ENCODE peak calls at places on chromosome 20, in seven cellular contexts. One of them, this sample, is unnamed. For H3K36me3, the result is how much of the 10 kb centered on the place peaks cover.

GRCh38 chr20:2873747-2874041 is 413 bp downstream of the PTPRA start:
- DNase-seq in heart left ventricle: peak
- DNase-seq in cardiac muscle cell: peak
- DNase-seq in endodermal cell: peak
- DNase-seq in PC-9: no peak
- DNase-seq in fibroblast of lung: no peak
- DNase-seq in IMR-90: peak
- DNase-seq in this sample: no peak

GRCh38 chr20:7123457-7123856 is 356.0 kb downstream of the BMP2 start:
- DNase-seq in heart left ventricle: no peak
- DNase-seq in cardiac muscle cell: no peak
- DNase-seq in endodermal cell: no peak
- DNase-seq in PC-9: no peak
- DNase-seq in fibroblast of lung: no peak
- DNase-seq in IMR-90: no peak
- DNase-seq in this sample: no peak

GRCh38 chr20:10360878-10361277 is 73.1 kb downstream of the MKKS start:
- DNase-seq in heart left ventricle: no peak
- DNase-seq in cardiac muscle cell: no peak
- DNase-seq in endodermal cell: no peak
- DNase-seq in PC-9: no peak
- DNase-seq in fibroblast of lung: no peak
- DNase-seq in IMR-90: no peak
- DNase-seq in this sample: no peak

GRCh38 chr20:370151-370600 is 10.4 kb upstream of the TRIB3 start:
- DNase-seq in heart left ventricle: no peak
- DNase-seq in cardiac muscle cell: no peak
- DNase-seq in endodermal cell: no peak
- DNase-seq in PC-9: peak
- DNase-seq in fibroblast of lung: no peak
- DNase-seq in IMR-90: no peak
- DNase-seq in this sample: no peak

GRCh38 chr20:9392892-9393857 is 121.2 kb upstream of the LAMP5 start:
- DNase-seq in heart left ventricle: peak
- DNase-seq in cardiac muscle cell: peak
- DNase-seq in endodermal cell: peak
- DNase-seq in PC-9: peak
- DNase-seq in fibroblast of lung: peak
- DNase-seq in IMR-90: peak
- DNase-seq in this sample: no peak

GRCh38 chr20:34215711-34216381 is 25.4 kb upstream of the ASIP start:
- DNase-seq in heart left ventricle: peak
- DNase-seq in cardiac muscle cell: peak
- DNase-seq in endodermal cell: peak
- DNase-seq in PC-9: peak
- DNase-seq in fibroblast of lung: peak
- DNase-seq in IMR-90: peak
- DNase-seq in this sample: peak

GRCh38 chr20:9146649-9147048 is 77.8 kb downstream of the PLCB4 start:
- DNase-seq in heart left ventricle: no peak
- DNase-seq in cardiac muscle cell: no peak
- DNase-seq in endodermal cell: no peak
- DNase-seq in PC-9: no peak
- DNase-seq in fibroblast of lung: no peak
- DNase-seq in IMR-90: no peak
- DNase-seq in this sample: no peak

GRCh38 chr20:50824137-50824536 is 29.3 kb downstream of the BCAS4 start:
- DNase-seq in heart left ventricle: no peak
- DNase-seq in cardiac muscle cell: no peak
- DNase-seq in endodermal cell: no peak
- DNase-seq in PC-9: peak
- DNase-seq in fibroblast of lung: peak
- DNase-seq in IMR-90: peak
- DNase-seq in this sample: no peak

GRCh38 chr20:3980260-3981131 is 34.9 kb downstream of the RNF24 start:
- DNase-seq in heart left ventricle: no peak
- DNase-seq in cardiac muscle cell: no peak
- DNase-seq in endodermal cell: no peak
- DNase-seq in PC-9: no peak
- DNase-seq in fibroblast of lung: peak
- DNase-seq in IMR-90: peak
- DNase-seq in this sample: no peak

GRCh38 chr20:33859157-33859695 is 48.1 kb downstream of the CHMP4B start:
- DNase-seq in heart left ventricle: no peak
- DNase-seq in cardiac muscle cell: no peak
- DNase-seq in endodermal cell: no peak
- DNase-seq in PC-9: peak
- DNase-seq in fibroblast of lung: no peak
- DNase-seq in IMR-90: no peak
- DNase-seq in this sample: no peak

GRCh38 chr20:35279533-35280174 is 1.7 kb upstream of the MMP24OS start:
- DNase-seq in heart left ventricle: no peak
- DNase-seq in cardiac muscle cell: no peak
- DNase-seq in endodermal cell: no peak
- DNase-seq in PC-9: no peak
- DNase-seq in fibroblast of lung: no peak
- DNase-seq in IMR-90: no peak
- DNase-seq in this sample: no peak

GRCh38 chr20:20462185-20462584 is 94.3 kb downstream of the INSM1 start:
- DNase-seq in heart left ventricle: no peak
- DNase-seq in cardiac muscle cell: no peak
- DNase-seq in endodermal cell: no peak
- DNase-seq in PC-9: no peak
- DNase-seq in fibroblast of lung: no peak
- DNase-seq in IMR-90: no peak
- DNase-seq in this sample: no peak

GRCh38 chr20:10758446-10758845 is 84.6 kb upstream of the JAG1 start:
- DNase-seq in heart left ventricle: no peak
- DNase-seq in cardiac muscle cell: no peak
- DNase-seq in endodermal cell: no peak
- DNase-seq in PC-9: no peak
- DNase-seq in fibroblast of lung: no peak
- DNase-seq in IMR-90: peak
- DNase-seq in this sample: no peak

DNA sequence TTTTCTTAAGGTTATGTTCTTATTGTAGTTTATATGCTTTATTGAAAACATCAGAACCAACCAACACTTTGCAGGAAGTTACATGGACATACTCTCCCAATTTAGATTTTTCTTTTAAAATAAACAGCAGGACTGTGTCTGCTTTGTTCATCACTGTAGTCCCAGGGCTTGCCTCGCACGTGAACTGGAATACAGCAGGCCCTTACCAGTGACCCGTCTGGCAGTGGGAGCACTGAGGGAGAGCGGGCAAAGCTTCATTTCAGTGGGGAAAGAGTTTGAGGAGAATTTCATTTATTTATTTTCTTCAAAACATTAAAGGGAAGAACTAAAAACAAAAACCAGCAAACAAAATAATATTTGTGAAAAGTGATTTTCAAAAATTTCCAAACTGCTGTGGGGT is 230.8 kb downstream of the PAX1 start:
- DNase-seq in heart left ventricle: no peak
- DNase-seq in cardiac muscle cell: no peak
- DNase-seq in endodermal cell: no peak
- DNase-seq in PC-9: no peak
- DNase-seq in fibroblast of lung: no peak
- DNase-seq in IMR-90: no peak
- DNase-seq in this sample: no peak
- TF ChIP-seq CTCF in heart left ventricle: no peak
- TF ChIP-seq CTCF in cardiac muscle cell: no peak
- TF ChIP-seq CTCF in endodermal cell: no peak
- TF ChIP-seq CTCF in PC-9: no peak
- TF ChIP-seq CTCF in fibroblast of lung: no peak
- TF ChIP-seq CTCF in IMR-90: no peak
- TF ChIP-seq CTCF in this sample: no peak

GRCh38 chr20:23375827-23376226 is 13.8 kb downstream of the GZF1 start:
- DNase-seq in heart left ventricle: no peak
- DNase-seq in cardiac muscle cell: no peak
- DNase-seq in endodermal cell: no peak
- DNase-seq in PC-9: no peak
- DNase-seq in fibroblast of lung: no peak
- DNase-seq in IMR-90: no peak
- DNase-seq in this sample: no peak

GRCh38 chr20:23374441-23374840 is 12.5 kb downstream of the GZF1 start:
- DNase-seq in heart left ventricle: no peak
- DNase-seq in cardiac muscle cell: no peak
- DNase-seq in endodermal cell: no peak
- DNase-seq in PC-9: no peak
- DNase-seq in fibroblast of lung: no peak
- DNase-seq in IMR-90: no peak
- DNase-seq in this sample: no peak

DNA sequence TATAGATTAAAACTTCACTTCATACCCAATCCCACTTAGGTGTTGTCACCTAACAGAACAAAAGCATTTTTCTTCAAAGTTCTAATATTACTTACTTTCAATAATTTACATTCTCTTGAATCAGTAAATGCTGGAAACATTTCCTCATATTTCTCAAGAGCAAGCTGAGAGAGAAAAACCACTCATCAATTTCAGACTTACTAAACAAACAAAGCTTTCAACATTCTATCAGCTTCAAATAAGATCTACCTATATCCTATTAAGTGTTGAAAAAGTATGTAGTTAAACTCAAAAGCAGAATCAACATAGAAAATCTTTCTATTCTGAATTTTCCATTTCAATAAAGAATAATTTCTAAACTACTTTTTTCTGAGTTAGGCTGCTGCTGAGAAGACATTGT is 17.8 kb downstream of the GZF1 start:
- DNase-seq in heart left ventricle: no peak
- DNase-seq in cardiac muscle cell: no peak
- DNase-seq in endodermal cell: no peak
- DNase-seq in PC-9: no peak
- DNase-seq in fibroblast of lung: no peak
- DNase-seq in IMR-90: no peak
- DNase-seq in this sample: no peak
- H3K36me3 ChIP-seq in heart left ventricle: half or more
- H3K36me3 ChIP-seq in cardiac muscle cell: under half
- H3K36me3 ChIP-seq in endodermal cell: half or more
- H3K36me3 ChIP-seq in PC-9: under half
- H3K36me3 ChIP-seq in fibroblast of lung: under half
- H3K36me3 ChIP-seq in IMR-90: under half
- H3K36me3 ChIP-seq in this sample: under half

GRCh38 chr20:44911264-44911921 is 1.5 kb downstream of the PABPC1L start:
- DNase-seq in heart left ventricle: no peak
- DNase-seq in cardiac muscle cell: peak
- DNase-seq in endodermal cell: peak
- DNase-seq in PC-9: peak
- DNase-seq in fibroblast of lung: peak
- DNase-seq in IMR-90: peak
- DNase-seq in this sample: peak
- TF ChIP-seq CTCF in heart left ventricle: peak
- TF ChIP-seq CTCF in cardiac muscle cell: peak
- TF ChIP-seq CTCF in endodermal cell: peak
- TF ChIP-seq CTCF in PC-9: peak
- TF ChIP-seq CTCF in fibroblast of lung: no peak
- TF ChIP-seq CTCF in IMR-90: peak
- TF ChIP-seq CTCF in this sample: peak

DNA sequence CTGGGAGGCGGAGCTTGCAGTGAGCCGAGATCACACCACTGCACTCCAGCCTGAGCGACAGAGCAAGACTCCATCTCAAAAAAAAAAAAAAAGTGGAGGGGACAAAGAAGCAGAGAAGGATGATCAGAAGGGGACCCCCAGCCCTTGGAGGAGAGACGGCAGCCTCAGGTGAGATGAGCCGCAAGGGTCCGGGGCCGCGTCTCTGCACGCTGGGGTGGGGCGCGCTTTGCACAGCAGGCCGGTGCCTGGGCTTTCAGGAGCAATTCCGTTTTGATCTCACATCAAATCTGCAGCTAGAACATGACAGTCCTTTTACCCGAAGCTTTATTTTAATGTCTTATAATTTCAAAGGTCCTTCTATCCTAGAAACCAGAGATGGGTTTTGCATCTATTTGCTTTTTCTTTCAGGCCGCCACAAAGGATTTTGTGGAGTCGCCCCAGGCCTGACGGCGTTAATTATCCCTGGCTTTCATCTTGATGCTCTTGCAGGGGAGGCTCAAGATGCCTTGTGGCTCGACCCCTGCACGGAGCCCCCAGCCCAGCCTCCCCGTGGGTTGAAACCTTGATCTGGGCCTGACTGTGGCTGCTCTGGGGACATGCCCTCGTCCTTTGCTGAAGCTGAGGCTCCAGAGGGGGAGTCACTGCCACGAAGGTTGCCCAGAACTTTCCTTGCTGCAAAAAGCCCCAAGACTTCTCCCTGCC is 17.3 kb downstream of the HRH3 start:
- DNase-seq in heart left ventricle: no peak
- DNase-seq in cardiac muscle cell: no peak
- DNase-seq in endodermal cell: no peak
- DNase-seq in PC-9: no peak
- DNase-seq in fibroblast of lung: no peak
- DNase-seq in IMR-90: no peak
- DNase-seq in this sample: no peak
- H3K36me3 ChIP-seq in heart left ventricle: half or more
- H3K36me3 ChIP-seq in cardiac muscle cell: under half
- H3K36me3 ChIP-seq in endodermal cell: under half
- H3K36me3 ChIP-seq in PC-9: under half
- H3K36me3 ChIP-seq in fibroblast of lung: under half
- H3K36me3 ChIP-seq in IMR-90: under half
- H3K36me3 ChIP-seq in this sample: under half

GRCh38 chr20:47865451-47865850 is 80.2 kb upstream of the SULF2 start:
- DNase-seq in heart left ventricle: no peak
- DNase-seq in cardiac muscle cell: no peak
- DNase-seq in endodermal cell: no peak
- DNase-seq in PC-9: no peak
- DNase-seq in fibroblast of lung: no peak
- DNase-seq in IMR-90: no peak
- DNase-seq in this sample: no peak

GRCh38 chr20:47868744-47869143 is 83.5 kb upstream of the SULF2 start:
- DNase-seq in heart left ventricle: no peak
- DNase-seq in cardiac muscle cell: no peak
- DNase-seq in endodermal cell: no peak
- DNase-seq in PC-9: no peak
- DNase-seq in fibroblast of lung: no peak
- DNase-seq in IMR-90: no peak
- DNase-seq in this sample: no peak

GRCh38 chr20:47866480-47866879 is 81.2 kb upstream of the SULF2 start:
- DNase-seq in heart left ventricle: no peak
- DNase-seq in cardiac muscle cell: no peak
- DNase-seq in endodermal cell: no peak
- DNase-seq in PC-9: no peak
- DNase-seq in fibroblast of lung: no peak
- DNase-seq in IMR-90: no peak
- DNase-seq in this sample: no peak

GRCh38 chr20:47865912-47866311 is 80.6 kb upstream of the SULF2 start:
- DNase-seq in heart left ventricle: no peak
- DNase-seq in cardiac muscle cell: no peak
- DNase-seq in endodermal cell: no peak
- DNase-seq in PC-9: no peak
- DNase-seq in fibroblast of lung: no peak
- DNase-seq in IMR-90: no peak
- DNase-seq in this sample: no peak

GRCh38 chr20:47867831-47868230 is 82.5 kb upstream of the SULF2 start:
- DNase-seq in heart left ventricle: no peak
- DNase-seq in cardiac muscle cell: no peak
- DNase-seq in endodermal cell: no peak
- DNase-seq in PC-9: no peak
- DNase-seq in fibroblast of lung: no peak
- DNase-seq in IMR-90: no peak
- DNase-seq in this sample: no peak
- TF ChIP-seq CTCF in heart left ventricle: no peak
- TF ChIP-seq CTCF in cardiac muscle cell: no peak
- TF ChIP-seq CTCF in endodermal cell: no peak
- TF ChIP-seq CTCF in PC-9: no peak
- TF ChIP-seq CTCF in fibroblast of lung: no peak
- TF ChIP-seq CTCF in IMR-90: no peak
- TF ChIP-seq CTCF in this sample: no peak

This sample was measured in kidney epithelial cell.